ENCODE peak calls at places on chromosomes 5 and 9, in seven cellular contexts. One of them, this sample, is unnamed.

GRCh38 chr5:180873628-180874520 is 12.8 kb upstream of the ZFP62 start:
- DNase-seq in epithelial cell of prostate: no peak
- DNase-seq in lower lobe of right lung: no peak
- DNase-seq in neuronal stem cell: no peak
- DNase-seq in astrocyte: peak; percentile 20
- DNase-seq in brain microvascular endothelial cell: peak; percentile 38
- DNase-seq in OCI-LY7: peak; percentile 53
- DNase-seq in this sample: no peak

GRCh38 chr9:127543221-127543620 is 68.9 kb upstream of the STXBP1 start:
- DNase-seq in epithelial cell of prostate: no peak
- DNase-seq in lower lobe of right lung: no peak
- DNase-seq in neuronal stem cell: no peak
- DNase-seq in astrocyte: no peak
- DNase-seq in brain microvascular endothelial cell: no peak
- DNase-seq in OCI-LY7: no peak
- DNase-seq in this sample: no peak

GRCh38 chr5:151202381-151203139 is 21.3 kb downstream of the CCDC69 start:
- DNase-seq in epithelial cell of prostate: peak; percentile 94
- DNase-seq in lower lobe of right lung: no peak
- DNase-seq in neuronal stem cell: no peak
- DNase-seq in astrocyte: peak; percentile 62
- DNase-seq in brain microvascular endothelial cell: peak; percentile 40
- DNase-seq in OCI-LY7: peak; percentile 48
- DNase-seq in this sample: no peak

GRCh38 chr5:71907001-71907564 is 188.0 kb downstream of the CARTPT start:
- DNase-seq in epithelial cell of prostate: no peak
- DNase-seq in lower lobe of right lung: no peak
- DNase-seq in neuronal stem cell: no peak
- DNase-seq in astrocyte: no peak
- DNase-seq in brain microvascular endothelial cell: no peak
- DNase-seq in OCI-LY7: no peak
- DNase-seq in this sample: no peak

GRCh38 chr9:26462751-26463150 is 429.9 kb downstream of the CAAP1 start:
- DNase-seq in epithelial cell of prostate: no peak
- DNase-seq in lower lobe of right lung: no peak
- DNase-seq in neuronal stem cell: no peak
- DNase-seq in astrocyte: no peak
- DNase-seq in brain microvascular endothelial cell: no peak
- DNase-seq in OCI-LY7: no peak
- DNase-seq in this sample: no peak

GRCh38 chr9:85914108-85914507 is 26.8 kb upstream of the NAA35 start:
- DNase-seq in epithelial cell of prostate: no peak
- DNase-seq in lower lobe of right lung: no peak
- DNase-seq in neuronal stem cell: no peak
- DNase-seq in astrocyte: no peak
- DNase-seq in brain microvascular endothelial cell: no peak
- DNase-seq in OCI-LY7: no peak
- DNase-seq in this sample: no peak

GRCh38 chr5:148511832-148512347 is 128.1 kb downstream of the FBXO38 start:
- DNase-seq in epithelial cell of prostate: no peak
- DNase-seq in lower lobe of right lung: no peak
- DNase-seq in neuronal stem cell: no peak
- DNase-seq in astrocyte: no peak
- DNase-seq in brain microvascular endothelial cell: no peak
- DNase-seq in OCI-LY7: no peak
- DNase-seq in this sample: no peak

GRCh38 chr5:134127988-134128647 is 13.6 kb downstream of the TCF7 start:
- DNase-seq in epithelial cell of prostate: no peak
- DNase-seq in lower lobe of right lung: no peak
- DNase-seq in neuronal stem cell: no peak
- DNase-seq in astrocyte: peak; percentile 12
- DNase-seq in brain microvascular endothelial cell: no peak
- DNase-seq in OCI-LY7: no peak
- DNase-seq in this sample: no peak

GRCh38 chr5:136399512-136399911 is 34.2 kb upstream of the TRPC7 start:
- DNase-seq in epithelial cell of prostate: no peak
- DNase-seq in lower lobe of right lung: no peak
- DNase-seq in neuronal stem cell: no peak
- DNase-seq in astrocyte: no peak
- DNase-seq in brain microvascular endothelial cell: no peak
- DNase-seq in OCI-LY7: no peak
- DNase-seq in this sample: no peak

GRCh38 chr9:127805620-127806019 is 2.9 kb downstream of the FPGS start:
- DNase-seq in epithelial cell of prostate: no peak
- DNase-seq in lower lobe of right lung: peak; percentile 52
- DNase-seq in neuronal stem cell: no peak
- DNase-seq in astrocyte: no peak
- DNase-seq in brain microvascular endothelial cell: no peak
- DNase-seq in OCI-LY7: peak; percentile 65
- DNase-seq in this sample: no peak

GRCh38 chr9:111074395-111074794 is 36.1 kb upstream of the LPAR1 start:
- DNase-seq in epithelial cell of prostate: no peak
- DNase-seq in lower lobe of right lung: no peak
- DNase-seq in neuronal stem cell: no peak
- DNase-seq in astrocyte: no peak
- DNase-seq in brain microvascular endothelial cell: no peak
- DNase-seq in OCI-LY7: no peak
- DNase-seq in this sample: peak; percentile 23

GRCh38 chr9:93683331-93684134 is 107.1 kb downstream of the PHF2 start:
- DNase-seq in epithelial cell of prostate: no peak
- DNase-seq in lower lobe of right lung: no peak
- DNase-seq in neuronal stem cell: no peak
- DNase-seq in astrocyte: no peak
- DNase-seq in brain microvascular endothelial cell: no peak
- DNase-seq in OCI-LY7: no peak
- DNase-seq in this sample: no peak

GRCh38 chr9:29822458-29822857 is 2249.2 kb upstream of the C9orf72 start:
- DNase-seq in epithelial cell of prostate: no peak
- DNase-seq in lower lobe of right lung: no peak
- DNase-seq in neuronal stem cell: no peak
- DNase-seq in astrocyte: no peak
- DNase-seq in brain microvascular endothelial cell: no peak
- DNase-seq in OCI-LY7: no peak
- DNase-seq in this sample: no peak

GRCh38 chr5:195401-196160 is 4.3 kb downstream of the LRRC14B start:
- DNase-seq in epithelial cell of prostate: no peak
- DNase-seq in lower lobe of right lung: peak; percentile 32
- DNase-seq in neuronal stem cell: no peak
- DNase-seq in astrocyte: no peak
- DNase-seq in brain microvascular endothelial cell: no peak
- DNase-seq in OCI-LY7: no peak
- DNase-seq in this sample: no peak

GRCh38 chr9:37984278-37984671 is 80.3 kb upstream of the SLC25A51 start:
- DNase-seq in epithelial cell of prostate: no peak
- DNase-seq in lower lobe of right lung: no peak
- DNase-seq in neuronal stem cell: no peak
- DNase-seq in astrocyte: no peak
- DNase-seq in brain microvascular endothelial cell: no peak
- DNase-seq in OCI-LY7: no peak
- DNase-seq in this sample: no peak

GRCh38 chr9:19255821-19256220 is 25.3 kb downstream of the DENND4C start:
- DNase-seq in epithelial cell of prostate: no peak
- DNase-seq in lower lobe of right lung: no peak
- DNase-seq in neuronal stem cell: no peak
- DNase-seq in astrocyte: no peak
- DNase-seq in brain microvascular endothelial cell: no peak
- DNase-seq in OCI-LY7: no peak
- DNase-seq in this sample: no peak

GRCh38 chr9:73348485-73348884 is 196.8 kb downstream of the ANXA1 start:
- DNase-seq in epithelial cell of prostate: no peak
- DNase-seq in lower lobe of right lung: no peak
- DNase-seq in neuronal stem cell: peak; percentile 8
- DNase-seq in astrocyte: peak; percentile 2
- DNase-seq in brain microvascular endothelial cell: no peak
- DNase-seq in OCI-LY7: no peak
- DNase-seq in this sample: no peak

GRCh38 chr9:20630241-20630943 is 8.1 kb upstream of the MLLT3 start:
- DNase-seq in epithelial cell of prostate: no peak
- DNase-seq in lower lobe of right lung: no peak
- DNase-seq in neuronal stem cell: no peak
- DNase-seq in astrocyte: peak; percentile 35
- DNase-seq in brain microvascular endothelial cell: no peak
- DNase-seq in OCI-LY7: no peak
- DNase-seq in this sample: no peak

GRCh38 chr5:820245-820644 is 30.5 kb downstream of the ZDHHC11 start:
- DNase-seq in epithelial cell of prostate: no peak
- DNase-seq in lower lobe of right lung: no peak
- DNase-seq in neuronal stem cell: no peak
- DNase-seq in astrocyte: no peak
- DNase-seq in brain microvascular endothelial cell: no peak
- DNase-seq in OCI-LY7: no peak
- DNase-seq in this sample: no peak

GRCh38 chr9:121485618-121486531 is 13.8 kb downstream of the GGTA1 start:
- DNase-seq in epithelial cell of prostate: no peak
- DNase-seq in lower lobe of right lung: no peak
- DNase-seq in neuronal stem cell: no peak
- DNase-seq in astrocyte: no peak
- DNase-seq in brain microvascular endothelial cell: no peak
- DNase-seq in OCI-LY7: no peak
- DNase-seq in this sample: no peak

GRCh38 chr9:93192721-93193372 is 8.9 kb downstream of the WNK2 start:
- DNase-seq in epithelial cell of prostate: no peak
- DNase-seq in lower lobe of right lung: peak; percentile 24
- DNase-seq in neuronal stem cell: no peak
- DNase-seq in astrocyte: no peak
- DNase-seq in brain microvascular endothelial cell: no peak
- DNase-seq in OCI-LY7: no peak
- DNase-seq in this sample: no peak

GRCh38 chr5:10329808-10330481 is 22.2 kb upstream of the CMBL start:
- DNase-seq in epithelial cell of prostate: no peak
- DNase-seq in lower lobe of right lung: no peak
- DNase-seq in neuronal stem cell: no peak
- DNase-seq in astrocyte: peak; percentile 37
- DNase-seq in brain microvascular endothelial cell: no peak
- DNase-seq in OCI-LY7: no peak
- DNase-seq in this sample: no peak

GRCh38 chr5:151555760-151556576 is 35.2 kb downstream of the FAT2 start:
- DNase-seq in epithelial cell of prostate: no peak
- DNase-seq in lower lobe of right lung: no peak
- DNase-seq in neuronal stem cell: no peak
- DNase-seq in astrocyte: no peak
- DNase-seq in brain microvascular endothelial cell: no peak
- DNase-seq in OCI-LY7: no peak
- DNase-seq in this sample: no peak

GRCh38 chr5:38866362-38867070 is 20.7 kb downstream of the OSMR start:
- DNase-seq in epithelial cell of prostate: no peak
- DNase-seq in lower lobe of right lung: no peak
- DNase-seq in neuronal stem cell: no peak
- DNase-seq in astrocyte: peak; percentile 36
- DNase-seq in brain microvascular endothelial cell: no peak
- DNase-seq in OCI-LY7: no peak
- DNase-seq in this sample: no peak

GRCh38 chr5:172502969-172503368 is 48.6 kb upstream of the SH3PXD2B start:
- DNase-seq in epithelial cell of prostate: no peak
- DNase-seq in lower lobe of right lung: no peak
- DNase-seq in neuronal stem cell: no peak
- DNase-seq in astrocyte: no peak
- DNase-seq in brain microvascular endothelial cell: no peak
- DNase-seq in OCI-LY7: peak; percentile 9
- DNase-seq in this sample: no peak

GRCh38 chr5:140153905-140154304 is 21.1 kb upstream of the CYSTM1 start:
- DNase-seq in epithelial cell of prostate: no peak
- DNase-seq in lower lobe of right lung: no peak
- DNase-seq in neuronal stem cell: no peak
- DNase-seq in astrocyte: no peak
- DNase-seq in brain microvascular endothelial cell: no peak
- DNase-seq in OCI-LY7: no peak
- DNase-seq in this sample: no peak
- H3K27ac ChIP-seq in epithelial cell of prostate: no peak overlapping the region
- H3K27ac ChIP-seq in lower lobe of right lung: no peak overlapping the region
- H3K27ac ChIP-seq in neuronal stem cell: no peak overlapping the region
- H3K27ac ChIP-seq in astrocyte: no peak overlapping the region
- H3K27ac ChIP-seq in brain microvascular endothelial cell: no peak overlapping the region
- H3K27ac ChIP-seq in OCI-LY7: no peak overlapping the region
- H3K27ac ChIP-seq in this sample: peak overlapping the region; percentile 16

DNA sequence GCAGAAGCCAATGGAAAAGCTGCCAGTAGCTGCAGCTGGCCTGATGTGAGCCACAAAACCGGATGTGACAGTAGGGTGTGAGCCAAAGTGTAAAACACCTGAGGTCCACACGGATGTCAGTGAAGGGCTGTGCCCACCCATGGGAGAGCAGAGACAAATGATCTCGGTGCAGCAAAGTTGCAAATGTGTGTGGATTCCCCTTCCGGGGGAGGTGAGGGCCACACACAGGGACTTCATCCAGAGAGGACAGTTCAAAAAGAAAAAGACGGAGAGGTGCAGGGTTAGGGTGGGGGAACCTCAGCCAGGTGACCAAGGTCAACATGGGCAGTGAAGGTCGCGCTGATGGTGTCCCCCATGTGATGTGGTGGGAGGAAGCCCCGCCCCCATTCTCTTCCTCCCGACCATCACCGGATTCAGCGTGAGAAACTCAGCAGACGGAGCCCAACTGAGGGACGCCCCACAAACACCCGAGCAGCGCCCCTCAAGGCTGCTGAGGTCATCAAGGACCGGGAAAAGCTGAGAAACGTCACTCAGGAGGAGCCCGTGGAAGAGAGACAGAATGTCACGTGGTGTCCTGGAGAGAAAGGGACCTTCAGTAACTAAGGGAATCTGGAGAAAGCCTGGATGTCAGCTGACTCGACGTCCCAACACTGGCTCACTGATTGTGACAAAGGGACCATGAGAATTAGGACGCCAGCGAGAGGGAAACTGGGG is 11.4 kb upstream of the PTGDS start:
- DNase-seq in epithelial cell of prostate: no peak
- DNase-seq in lower lobe of right lung: no peak
- DNase-seq in neuronal stem cell: no peak
- DNase-seq in astrocyte: no peak
- DNase-seq in brain microvascular endothelial cell: no peak
- DNase-seq in OCI-LY7: peak; percentile 24
- DNase-seq in this sample: peak; percentile 58
- H3K27ac ChIP-seq in epithelial cell of prostate: no peak overlapping the region
- H3K27ac ChIP-seq in lower lobe of right lung: no peak overlapping the region
- H3K27ac ChIP-seq in neuronal stem cell: no peak overlapping the region
- H3K27ac ChIP-seq in astrocyte: no peak overlapping the region
- H3K27ac ChIP-seq in brain microvascular endothelial cell: no peak overlapping the region
- H3K27ac ChIP-seq in OCI-LY7: no peak overlapping the region
- H3K27ac ChIP-seq in this sample: peak overlapping the region; percentile 85

DNA sequence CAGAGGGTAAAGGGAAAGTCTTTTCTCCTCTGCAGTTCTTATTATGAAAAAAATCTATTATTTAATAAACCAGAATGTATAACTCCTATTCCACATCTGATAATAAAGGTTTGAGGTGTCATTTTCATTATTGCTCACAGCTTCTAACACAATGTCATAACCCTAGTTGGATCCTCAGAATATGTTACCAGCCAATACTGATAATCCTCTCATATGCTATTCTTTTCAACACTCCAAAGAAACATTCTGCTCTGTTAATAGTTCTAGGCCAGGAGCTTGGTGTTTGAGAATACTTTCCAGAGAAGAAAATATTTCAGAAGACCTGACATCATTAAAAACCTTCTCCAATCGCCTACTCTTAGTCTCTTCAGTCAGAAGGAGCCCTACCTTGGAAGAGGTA is 127.1 kb downstream of the PIK3R1 start:
- DNase-seq in epithelial cell of prostate: no peak
- DNase-seq in lower lobe of right lung: no peak
- DNase-seq in neuronal stem cell: no peak
- DNase-seq in astrocyte: no peak
- DNase-seq in brain microvascular endothelial cell: no peak
- DNase-seq in OCI-LY7: no peak
- DNase-seq in this sample: no peak
- H3K27ac ChIP-seq in epithelial cell of prostate: peak overlapping the region; percentile 75
- H3K27ac ChIP-seq in lower lobe of right lung: no peak overlapping the region
- H3K27ac ChIP-seq in neuronal stem cell: no peak overlapping the region
- H3K27ac ChIP-seq in astrocyte: no peak overlapping the region
- H3K27ac ChIP-seq in brain microvascular endothelial cell: no peak overlapping the region
- H3K27ac ChIP-seq in OCI-LY7: no peak overlapping the region
- H3K27ac ChIP-seq in this sample: no peak overlapping the region

GRCh38 chr5:177389368-177390169 is 5.3 kb downstream of the SLC34A1 start:
- DNase-seq in epithelial cell of prostate: peak; percentile 84
- DNase-seq in lower lobe of right lung: no peak
- DNase-seq in neuronal stem cell: no peak
- DNase-seq in astrocyte: peak; percentile 92
- DNase-seq in brain microvascular endothelial cell: peak; percentile 91
- DNase-seq in OCI-LY7: peak; percentile 84
- DNase-seq in this sample: no peak
- H3K27ac ChIP-seq in epithelial cell of prostate: peak overlapping the region; percentile 69
- H3K27ac ChIP-seq in lower lobe of right lung: peak overlapping the region; percentile 1
- H3K27ac ChIP-seq in neuronal stem cell: no peak overlapping the region
- H3K27ac ChIP-seq in astrocyte: peak overlapping the region; percentile 78
- H3K27ac ChIP-seq in brain microvascular endothelial cell: peak overlapping the region; percentile 89
- H3K27ac ChIP-seq in OCI-LY7: peak overlapping the region; percentile 72
- H3K27ac ChIP-seq in this sample: no peak overlapping the region

This sample was measured in caudate nucleus.